ENCODE peak calls at places on chromosomes 13 and 19, in ten cellular contexts. One of them, this sample, is unnamed.

GRCh38 chr13:36919206-36919832 is 719 bp downstream of the SMAD9 start:
- DNase-seq in prostate gland: peak; percentile 55
- DNase-seq in breast epithelium: no peak
- DNase-seq in HL-60: no peak
- DNase-seq in H1: peak; percentile 67
- DNase-seq in GM12892: no peak
- DNase-seq in HCT116: no peak
- DNase-seq in stomach: peak; percentile 39
- DNase-seq in GM23338: peak; percentile 76
- DNase-seq in spleen: no peak
- DNase-seq in this sample: no peak

GRCh38 chr19:31548941-31549340 is 199.7 kb upstream of the TSHZ3 start:
- DNase-seq in prostate gland: no peak
- DNase-seq in breast epithelium: no peak
- DNase-seq in HL-60: no peak
- DNase-seq in H1: no peak
- DNase-seq in GM12892: no peak
- DNase-seq in HCT116: no peak
- DNase-seq in stomach: no peak
- DNase-seq in GM23338: peak; percentile 50
- DNase-seq in spleen: no peak
- DNase-seq in this sample: no peak

GRCh38 chr13:59112375-59112774 is 1051.4 kb downstream of the DIAPH3 start:
- DNase-seq in prostate gland: no peak
- DNase-seq in breast epithelium: no peak
- DNase-seq in HL-60: no peak
- DNase-seq in H1: no peak
- DNase-seq in GM12892: no peak
- DNase-seq in HCT116: no peak
- DNase-seq in stomach: no peak
- DNase-seq in GM23338: no peak
- DNase-seq in spleen: no peak
- DNase-seq in this sample: no peak

GRCh38 chr13:49064459-49064858 is 88.7 kb downstream of the FNDC3A start:
- DNase-seq in prostate gland: no peak
- DNase-seq in breast epithelium: no peak
- DNase-seq in HL-60: no peak
- DNase-seq in H1: no peak
- DNase-seq in GM12892: no peak
- DNase-seq in HCT116: no peak
- DNase-seq in stomach: no peak
- DNase-seq in GM23338: no peak
- DNase-seq in spleen: no peak
- DNase-seq in this sample: no peak

GRCh38 chr13:41827507-41828213 is 133.2 kb downstream of the VWA8 start:
- DNase-seq in prostate gland: no peak
- DNase-seq in breast epithelium: no peak
- DNase-seq in HL-60: no peak
- DNase-seq in H1: no peak
- DNase-seq in GM12892: no peak
- DNase-seq in HCT116: peak; percentile 39
- DNase-seq in stomach: no peak
- DNase-seq in GM23338: no peak
- DNase-seq in spleen: no peak
- DNase-seq in this sample: no peak

GRCh38 chr19:16420781-16421386 is 50.9 kb downstream of the EPS15L1 start:
- DNase-seq in prostate gland: no peak
- DNase-seq in breast epithelium: no peak
- DNase-seq in HL-60: no peak
- DNase-seq in H1: no peak
- DNase-seq in GM12892: no peak
- DNase-seq in HCT116: no peak
- DNase-seq in stomach: no peak
- DNase-seq in GM23338: no peak
- DNase-seq in spleen: no peak
- DNase-seq in this sample: no peak

GRCh38 chr13:75635101-75635620 is 969 bp upstream of the LMO7 start:
- DNase-seq in prostate gland: no peak
- DNase-seq in breast epithelium: no peak
- DNase-seq in HL-60: no peak
- DNase-seq in H1: no peak
- DNase-seq in GM12892: no peak
- DNase-seq in HCT116: no peak
- DNase-seq in stomach: no peak
- DNase-seq in GM23338: peak; percentile 41
- DNase-seq in spleen: no peak
- DNase-seq in this sample: no peak

GRCh38 chr13:111913790-111914189 is 153.2 kb upstream of the SOX1 start:
- DNase-seq in prostate gland: no peak
- DNase-seq in breast epithelium: no peak
- DNase-seq in HL-60: no peak
- DNase-seq in H1: no peak
- DNase-seq in GM12892: no peak
- DNase-seq in HCT116: no peak
- DNase-seq in stomach: no peak
- DNase-seq in GM23338: no peak
- DNase-seq in spleen: peak; percentile 41
- DNase-seq in this sample: no peak

GRCh38 chr19:45117167-45117594 is 24.2 kb downstream of the PPP1R37 start:
- DNase-seq in prostate gland: no peak
- DNase-seq in breast epithelium: no peak
- DNase-seq in HL-60: peak; percentile 90
- DNase-seq in H1: no peak
- DNase-seq in GM12892: peak; percentile 75
- DNase-seq in HCT116: no peak
- DNase-seq in stomach: no peak
- DNase-seq in GM23338: no peak
- DNase-seq in spleen: no peak
- DNase-seq in this sample: no peak

GRCh38 chr13:21399741-21400140 is 59.4 kb downstream of the ZDHHC20 start:
- DNase-seq in prostate gland: no peak
- DNase-seq in breast epithelium: no peak
- DNase-seq in HL-60: no peak
- DNase-seq in H1: no peak
- DNase-seq in GM12892: no peak
- DNase-seq in HCT116: peak; percentile 28
- DNase-seq in stomach: no peak
- DNase-seq in GM23338: no peak
- DNase-seq in spleen: no peak
- DNase-seq in this sample: peak; percentile 85

GRCh38 chr13:32009362-32009761 is 22.2 kb upstream of the FRY start:
- DNase-seq in prostate gland: no peak
- DNase-seq in breast epithelium: no peak
- DNase-seq in HL-60: no peak
- DNase-seq in H1: no peak
- DNase-seq in GM12892: no peak
- DNase-seq in HCT116: no peak
- DNase-seq in stomach: no peak
- DNase-seq in GM23338: no peak
- DNase-seq in spleen: no peak
- DNase-seq in this sample: no peak

GRCh38 chr13:99969934-99970760 is 1.4 kb downstream of the ZIC5 start:
- DNase-seq in prostate gland: no peak
- DNase-seq in breast epithelium: no peak
- DNase-seq in HL-60: no peak
- DNase-seq in H1: peak; percentile 76
- DNase-seq in GM12892: no peak
- DNase-seq in HCT116: peak; percentile 66
- DNase-seq in stomach: no peak
- DNase-seq in GM23338: peak; percentile 84
- DNase-seq in spleen: no peak
- DNase-seq in this sample: no peak

GRCh38 chr13:43573787-43574562 is 212.8 kb downstream of the ENOX1 start:
- DNase-seq in prostate gland: no peak
- DNase-seq in breast epithelium: no peak
- DNase-seq in HL-60: no peak
- DNase-seq in H1: no peak
- DNase-seq in GM12892: no peak
- DNase-seq in HCT116: no peak
- DNase-seq in stomach: no peak
- DNase-seq in GM23338: no peak
- DNase-seq in spleen: no peak
- DNase-seq in this sample: peak; percentile 32
- TF ChIP-seq POLR2AphosphoS5 in prostate gland: no peak
- TF ChIP-seq POLR2AphosphoS5 in breast epithelium: no peak
- TF ChIP-seq POLR2AphosphoS5 in HL-60: no peak
- TF ChIP-seq POLR2AphosphoS5 in H1: no peak
- TF ChIP-seq POLR2AphosphoS5 in GM12892: no peak
- TF ChIP-seq POLR2AphosphoS5 in HCT116: no peak
- TF ChIP-seq POLR2AphosphoS5 in stomach: no peak
- TF ChIP-seq POLR2AphosphoS5 in GM23338: no peak
- TF ChIP-seq POLR2AphosphoS5 in spleen: no peak
- TF ChIP-seq POLR2AphosphoS5 in this sample: no peak

GRCh38 chr19:13665125-13665903 is 99.0 kb upstream of the MRI1 start:
- DNase-seq in prostate gland: no peak
- DNase-seq in breast epithelium: no peak
- DNase-seq in HL-60: no peak
- DNase-seq in H1: no peak
- DNase-seq in GM12892: no peak
- DNase-seq in HCT116: no peak
- DNase-seq in stomach: no peak
- DNase-seq in GM23338: no peak
- DNase-seq in spleen: no peak
- DNase-seq in this sample: no peak
- TF ChIP-seq POLR2AphosphoS5 in prostate gland: no peak
- TF ChIP-seq POLR2AphosphoS5 in breast epithelium: no peak
- TF ChIP-seq POLR2AphosphoS5 in HL-60: no peak
- TF ChIP-seq POLR2AphosphoS5 in H1: no peak
- TF ChIP-seq POLR2AphosphoS5 in GM12892: no peak
- TF ChIP-seq POLR2AphosphoS5 in HCT116: no peak
- TF ChIP-seq POLR2AphosphoS5 in stomach: no peak
- TF ChIP-seq POLR2AphosphoS5 in GM23338: no peak
- TF ChIP-seq POLR2AphosphoS5 in spleen: no peak
- TF ChIP-seq POLR2AphosphoS5 in this sample: no peak

GRCh38 chr13:50334944-50335343 is 319.7 kb downstream of the KCNRG start:
- DNase-seq in prostate gland: no peak
- DNase-seq in breast epithelium: no peak
- DNase-seq in HL-60: no peak
- DNase-seq in H1: no peak
- DNase-seq in GM12892: no peak
- DNase-seq in HCT116: no peak
- DNase-seq in stomach: no peak
- DNase-seq in GM23338: no peak
- DNase-seq in spleen: no peak
- DNase-seq in this sample: no peak
- TF ChIP-seq POLR2AphosphoS5 in prostate gland: no peak
- TF ChIP-seq POLR2AphosphoS5 in breast epithelium: no peak
- TF ChIP-seq POLR2AphosphoS5 in HL-60: no peak
- TF ChIP-seq POLR2AphosphoS5 in H1: no peak
- TF ChIP-seq POLR2AphosphoS5 in GM12892: no peak
- TF ChIP-seq POLR2AphosphoS5 in HCT116: no peak
- TF ChIP-seq POLR2AphosphoS5 in stomach: no peak
- TF ChIP-seq POLR2AphosphoS5 in GM23338: no peak
- TF ChIP-seq POLR2AphosphoS5 in spleen: no peak
- TF ChIP-seq POLR2AphosphoS5 in this sample: no peak

GRCh38 chr13:97321616-97322321 is 99.6 kb downstream of the MBNL2 start:
- DNase-seq in prostate gland: no peak
- DNase-seq in breast epithelium: no peak
- DNase-seq in HL-60: no peak
- DNase-seq in H1: no peak
- DNase-seq in GM12892: no peak
- DNase-seq in HCT116: no peak
- DNase-seq in stomach: no peak
- DNase-seq in GM23338: no peak
- DNase-seq in spleen: no peak
- DNase-seq in this sample: no peak
- TF ChIP-seq POLR2AphosphoS5 in prostate gland: no peak
- TF ChIP-seq POLR2AphosphoS5 in breast epithelium: no peak
- TF ChIP-seq POLR2AphosphoS5 in HL-60: no peak
- TF ChIP-seq POLR2AphosphoS5 in H1: no peak
- TF ChIP-seq POLR2AphosphoS5 in GM12892: no peak
- TF ChIP-seq POLR2AphosphoS5 in HCT116: no peak
- TF ChIP-seq POLR2AphosphoS5 in stomach: no peak
- TF ChIP-seq POLR2AphosphoS5 in GM23338: no peak
- TF ChIP-seq POLR2AphosphoS5 in spleen: no peak
- TF ChIP-seq POLR2AphosphoS5 in this sample: no peak

DNA sequence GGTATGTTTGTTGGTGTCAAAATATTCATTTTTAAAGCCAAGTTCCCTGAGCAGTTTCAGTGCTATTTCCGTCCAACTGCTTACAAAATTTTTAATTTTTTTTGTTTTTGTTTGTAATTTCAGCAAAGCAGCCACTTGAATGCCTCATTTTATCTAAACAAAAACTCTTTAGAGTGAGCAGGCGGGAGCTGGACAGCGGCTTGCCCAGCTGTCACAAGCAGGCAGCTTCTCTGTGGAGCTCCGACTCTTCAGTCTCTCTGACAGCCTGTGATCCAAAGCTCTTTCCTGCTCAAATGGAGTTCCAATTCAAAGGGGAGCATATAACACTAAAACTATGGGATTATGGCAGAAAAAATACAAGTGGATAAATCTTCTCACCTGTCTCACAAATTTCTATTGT is 618.3 kb upstream of the PCDH20 start:
- DNase-seq in prostate gland: no peak
- DNase-seq in breast epithelium: no peak
- DNase-seq in HL-60: no peak
- DNase-seq in H1: no peak
- DNase-seq in GM12892: no peak
- DNase-seq in HCT116: no peak
- DNase-seq in stomach: no peak
- DNase-seq in GM23338: no peak
- DNase-seq in spleen: no peak
- DNase-seq in this sample: no peak
- TF ChIP-seq POLR2AphosphoS5 in prostate gland: no peak
- TF ChIP-seq POLR2AphosphoS5 in breast epithelium: no peak
- TF ChIP-seq POLR2AphosphoS5 in HL-60: no peak
- TF ChIP-seq POLR2AphosphoS5 in H1: no peak
- TF ChIP-seq POLR2AphosphoS5 in GM12892: no peak
- TF ChIP-seq POLR2AphosphoS5 in HCT116: no peak
- TF ChIP-seq POLR2AphosphoS5 in stomach: no peak
- TF ChIP-seq POLR2AphosphoS5 in GM23338: no peak
- TF ChIP-seq POLR2AphosphoS5 in spleen: no peak
- TF ChIP-seq POLR2AphosphoS5 in this sample: no peak

DNA sequence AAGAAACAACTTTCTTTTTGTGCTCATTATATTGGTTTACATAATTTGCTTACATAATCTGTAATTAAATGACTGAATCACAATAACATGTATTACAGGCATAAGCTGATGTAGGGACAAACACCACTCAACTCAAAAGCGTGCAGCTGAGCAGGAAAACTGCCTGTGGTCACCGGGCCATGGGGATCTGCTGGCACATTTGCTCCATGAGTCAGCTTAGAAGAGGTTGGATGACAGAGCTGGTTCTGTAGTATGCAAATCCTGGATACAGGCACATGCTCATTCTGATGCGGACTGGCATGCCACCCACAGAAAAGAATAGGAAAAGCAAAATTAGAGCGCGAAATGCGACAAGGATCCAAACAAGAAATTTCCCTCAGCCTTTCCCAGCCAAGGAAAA is 128.6 kb downstream of the USP12 start:
- DNase-seq in prostate gland: no peak
- DNase-seq in breast epithelium: peak; percentile 31
- DNase-seq in HL-60: no peak
- DNase-seq in H1: peak; percentile 19
- DNase-seq in GM12892: no peak
- DNase-seq in HCT116: peak; percentile 83
- DNase-seq in stomach: peak; percentile 54
- DNase-seq in GM23338: peak; percentile 27
- DNase-seq in spleen: no peak
- DNase-seq in this sample: peak; percentile 53
- TF ChIP-seq POLR2AphosphoS5 in prostate gland: no peak
- TF ChIP-seq POLR2AphosphoS5 in breast epithelium: no peak
- TF ChIP-seq POLR2AphosphoS5 in HL-60: no peak
- TF ChIP-seq POLR2AphosphoS5 in H1: no peak
- TF ChIP-seq POLR2AphosphoS5 in GM12892: no peak
- TF ChIP-seq POLR2AphosphoS5 in HCT116: peak; percentile 52
- TF ChIP-seq POLR2AphosphoS5 in stomach: peak; percentile 26
- TF ChIP-seq POLR2AphosphoS5 in GM23338: no peak
- TF ChIP-seq POLR2AphosphoS5 in spleen: no peak
- TF ChIP-seq POLR2AphosphoS5 in this sample: no peak

GRCh38 chr19:56152644-56153043 is 11.6 kb downstream of the ZNF444 start:
- DNase-seq in prostate gland: no peak
- DNase-seq in breast epithelium: no peak
- DNase-seq in HL-60: no peak
- DNase-seq in H1: no peak
- DNase-seq in GM12892: no peak
- DNase-seq in HCT116: no peak
- DNase-seq in stomach: no peak
- DNase-seq in GM23338: no peak
- DNase-seq in spleen: no peak
- DNase-seq in this sample: no peak
- TF ChIP-seq POLR2AphosphoS5 in prostate gland: no peak
- TF ChIP-seq POLR2AphosphoS5 in breast epithelium: no peak
- TF ChIP-seq POLR2AphosphoS5 in HL-60: no peak
- TF ChIP-seq POLR2AphosphoS5 in H1: no peak
- TF ChIP-seq POLR2AphosphoS5 in GM12892: no peak
- TF ChIP-seq POLR2AphosphoS5 in HCT116: no peak
- TF ChIP-seq POLR2AphosphoS5 in stomach: no peak
- TF ChIP-seq POLR2AphosphoS5 in GM23338: no peak
- TF ChIP-seq POLR2AphosphoS5 in spleen: no peak
- TF ChIP-seq POLR2AphosphoS5 in this sample: no peak

This sample was measured in SK-N-MC.